ENCODE peak calls at places on chromosomes 7 and 10, in seven cellular contexts. One of them, this sample, is unnamed.

GRCh38 chr10:102421645-102422585 is 1.3 kb downstream of the FBXL15 start:
- DNase-seq in neuronal stem cell: no peak
- DNase-seq in brain microvascular endothelial cell: no peak
- DNase-seq in esophagus squamous epithelium: no peak
- DNase-seq in kidney: peak; percentile 88
- DNase-seq in upper lobe of right lung: peak; percentile 88
- DNase-seq in tibial artery: no peak
- DNase-seq in this sample: peak; percentile 88

GRCh38 chr10:4246881-4247358 is 461.9 kb upstream of the KLF6 start:
- DNase-seq in neuronal stem cell: no peak
- DNase-seq in brain microvascular endothelial cell: peak; percentile 85
- DNase-seq in esophagus squamous epithelium: no peak
- DNase-seq in kidney: no peak
- DNase-seq in upper lobe of right lung: no peak
- DNase-seq in tibial artery: no peak
- DNase-seq in this sample: no peak

GRCh38 chr10:50594012-50594411 is 29.7 kb downstream of the SGMS1 start:
- DNase-seq in neuronal stem cell: no peak
- DNase-seq in brain microvascular endothelial cell: peak; percentile 73
- DNase-seq in esophagus squamous epithelium: no peak
- DNase-seq in kidney: no peak
- DNase-seq in upper lobe of right lung: no peak
- DNase-seq in tibial artery: no peak
- DNase-seq in this sample: no peak

GRCh38 chr7:27141591-27142561 is 1.6 kb downstream of the HOXA5 start:
- DNase-seq in neuronal stem cell: no peak
- DNase-seq in brain microvascular endothelial cell: no peak
- DNase-seq in esophagus squamous epithelium: no peak
- DNase-seq in kidney: peak; percentile 50
- DNase-seq in upper lobe of right lung: no peak
- DNase-seq in tibial artery: peak; percentile 60
- DNase-seq in this sample: peak; percentile 68

GRCh38 chr10:97895915-97896314 is 46.3 kb downstream of the GOLGA7B start:
- DNase-seq in neuronal stem cell: no peak
- DNase-seq in brain microvascular endothelial cell: no peak
- DNase-seq in esophagus squamous epithelium: no peak
- DNase-seq in kidney: no peak
- DNase-seq in upper lobe of right lung: no peak
- DNase-seq in tibial artery: no peak
- DNase-seq in this sample: peak; percentile 49

GRCh38 chr10:14742815-14743214 is 31.9 kb downstream of the FAM107B start:
- DNase-seq in neuronal stem cell: no peak
- DNase-seq in brain microvascular endothelial cell: no peak
- DNase-seq in esophagus squamous epithelium: no peak
- DNase-seq in kidney: no peak
- DNase-seq in upper lobe of right lung: no peak
- DNase-seq in tibial artery: no peak
- DNase-seq in this sample: no peak

GRCh38 chr7:121083790-121084251 is 95.3 kb downstream of the CPED1 start:
- DNase-seq in neuronal stem cell: no peak
- DNase-seq in brain microvascular endothelial cell: no peak
- DNase-seq in esophagus squamous epithelium: no peak
- DNase-seq in kidney: no peak
- DNase-seq in upper lobe of right lung: no peak
- DNase-seq in tibial artery: no peak
- DNase-seq in this sample: no peak

GRCh38 chr10:33280217-33280616 is 54.2 kb downstream of the NRP1 start:
- DNase-seq in neuronal stem cell: no peak
- DNase-seq in brain microvascular endothelial cell: no peak
- DNase-seq in esophagus squamous epithelium: no peak
- DNase-seq in kidney: no peak
- DNase-seq in upper lobe of right lung: no peak
- DNase-seq in tibial artery: no peak
- DNase-seq in this sample: no peak

GRCh38 chr7:6475433-6476186 is 27.9 kb upstream of the DAGLB start:
- DNase-seq in neuronal stem cell: no peak
- DNase-seq in brain microvascular endothelial cell: no peak
- DNase-seq in esophagus squamous epithelium: no peak
- DNase-seq in kidney: no peak
- DNase-seq in upper lobe of right lung: no peak
- DNase-seq in tibial artery: no peak
- DNase-seq in this sample: no peak

GRCh38 chr7:1785839-1786238 is 115.8 kb downstream of the ELFN1 start:
- DNase-seq in neuronal stem cell: no peak
- DNase-seq in brain microvascular endothelial cell: no peak
- DNase-seq in esophagus squamous epithelium: no peak
- DNase-seq in kidney: no peak
- DNase-seq in upper lobe of right lung: no peak
- DNase-seq in tibial artery: no peak
- DNase-seq in this sample: no peak

GRCh38 chr10:79078367-79079073 is 9.8 kb downstream of the ZMIZ1 start:
- DNase-seq in neuronal stem cell: no peak
- DNase-seq in brain microvascular endothelial cell: no peak
- DNase-seq in esophagus squamous epithelium: no peak
- DNase-seq in kidney: no peak
- DNase-seq in upper lobe of right lung: no peak
- DNase-seq in tibial artery: no peak
- DNase-seq in this sample: no peak

GRCh38 chr7:148535227-148535626 is 55.3 kb upstream of the C7orf33 start:
- DNase-seq in neuronal stem cell: no peak
- DNase-seq in brain microvascular endothelial cell: no peak
- DNase-seq in esophagus squamous epithelium: no peak
- DNase-seq in kidney: no peak
- DNase-seq in upper lobe of right lung: no peak
- DNase-seq in tibial artery: no peak
- DNase-seq in this sample: peak; percentile 71

GRCh38 chr7:2775376-2775775 is 68.7 kb downstream of the GNA12 start:
- DNase-seq in neuronal stem cell: no peak
- DNase-seq in brain microvascular endothelial cell: no peak
- DNase-seq in esophagus squamous epithelium: no peak
- DNase-seq in kidney: no peak
- DNase-seq in upper lobe of right lung: no peak
- DNase-seq in tibial artery: no peak
- DNase-seq in this sample: no peak

GRCh38 chr7:46658281-46658680 is 737.2 kb upstream of the IGFBP3 start:
- DNase-seq in neuronal stem cell: no peak
- DNase-seq in brain microvascular endothelial cell: no peak
- DNase-seq in esophagus squamous epithelium: no peak
- DNase-seq in kidney: no peak
- DNase-seq in upper lobe of right lung: no peak
- DNase-seq in tibial artery: no peak
- DNase-seq in this sample: no peak

GRCh38 chr7:36686499-36686898 is 37.8 kb downstream of the AOAH start:
- DNase-seq in neuronal stem cell: no peak
- DNase-seq in brain microvascular endothelial cell: peak; percentile 32
- DNase-seq in esophagus squamous epithelium: no peak
- DNase-seq in kidney: no peak
- DNase-seq in upper lobe of right lung: no peak
- DNase-seq in tibial artery: no peak
- DNase-seq in this sample: no peak

GRCh38 chr7:39987641-39988347 is 37.7 kb downstream of the CDK13 start:
- DNase-seq in neuronal stem cell: no peak
- DNase-seq in brain microvascular endothelial cell: no peak
- DNase-seq in esophagus squamous epithelium: no peak
- DNase-seq in kidney: no peak
- DNase-seq in upper lobe of right lung: no peak
- DNase-seq in tibial artery: no peak
- DNase-seq in this sample: no peak

GRCh38 chr7:34747842-34748241 is 89.8 kb downstream of the NPSR1 start:
- DNase-seq in neuronal stem cell: no peak
- DNase-seq in brain microvascular endothelial cell: no peak
- DNase-seq in esophagus squamous epithelium: no peak
- DNase-seq in kidney: no peak
- DNase-seq in upper lobe of right lung: no peak
- DNase-seq in tibial artery: no peak
- DNase-seq in this sample: no peak

GRCh38 chr10:65341323-65341922 is 1584.4 kb upstream of the LRRTM3 start:
- DNase-seq in neuronal stem cell: no peak
- DNase-seq in brain microvascular endothelial cell: peak; percentile 83
- DNase-seq in esophagus squamous epithelium: no peak
- DNase-seq in kidney: no peak
- DNase-seq in upper lobe of right lung: no peak
- DNase-seq in tibial artery: no peak
- DNase-seq in this sample: no peak

GRCh38 chr7:46220066-46220630 is 299.1 kb upstream of the IGFBP3 start:
- DNase-seq in neuronal stem cell: no peak
- DNase-seq in brain microvascular endothelial cell: no peak
- DNase-seq in esophagus squamous epithelium: no peak
- DNase-seq in kidney: peak; percentile 76
- DNase-seq in upper lobe of right lung: no peak
- DNase-seq in tibial artery: no peak
- DNase-seq in this sample: no peak

GRCh38 chr7:47008461-47008860 is 573.5 kb downstream of the TNS3 start:
- DNase-seq in neuronal stem cell: no peak
- DNase-seq in brain microvascular endothelial cell: peak; percentile 6
- DNase-seq in esophagus squamous epithelium: no peak
- DNase-seq in kidney: no peak
- DNase-seq in upper lobe of right lung: no peak
- DNase-seq in tibial artery: no peak
- DNase-seq in this sample: no peak

DNA sequence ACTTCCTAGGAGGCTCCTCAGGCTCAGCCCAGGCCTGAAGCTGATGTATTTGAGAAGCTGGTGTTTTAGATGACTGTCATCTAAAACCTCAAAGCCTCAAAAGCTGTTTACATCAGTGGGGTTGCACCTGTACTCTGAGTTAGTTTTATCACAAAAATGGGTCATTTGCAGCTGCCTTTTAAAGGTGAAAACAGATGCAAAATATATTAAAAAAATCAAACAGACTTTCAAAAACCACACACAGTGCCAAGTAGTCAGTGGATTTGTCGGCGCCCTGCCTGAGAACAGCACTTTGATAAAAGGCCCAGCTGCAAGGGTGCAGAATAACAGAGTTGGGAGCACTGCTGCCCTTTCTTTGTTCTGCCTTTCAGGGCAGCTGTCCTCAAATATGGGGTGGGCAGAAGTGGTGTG is 103.0 kb downstream of the VOPP1 start:
- DNase-seq in neuronal stem cell: no peak
- DNase-seq in brain microvascular endothelial cell: no peak
- DNase-seq in esophagus squamous epithelium: no peak
- DNase-seq in kidney: no peak
- DNase-seq in upper lobe of right lung: no peak
- DNase-seq in tibial artery: no peak
- DNase-seq in this sample: no peak
- H3K4me3 ChIP-seq in neuronal stem cell: no peak overlapping the region
- H3K4me3 ChIP-seq in brain microvascular endothelial cell: no peak overlapping the region
- H3K4me3 ChIP-seq in esophagus squamous epithelium: no peak overlapping the region
- H3K4me3 ChIP-seq in kidney: no peak overlapping the region
- H3K4me3 ChIP-seq in upper lobe of right lung: no peak overlapping the region
- H3K4me3 ChIP-seq in tibial artery: no peak overlapping the region
- H3K4me3 ChIP-seq in this sample: no peak overlapping the region

GRCh38 chr7:20197837-20198236 is 19.3 kb downstream of the MACC1 start:
- DNase-seq in neuronal stem cell: no peak
- DNase-seq in brain microvascular endothelial cell: no peak
- DNase-seq in esophagus squamous epithelium: no peak
- DNase-seq in kidney: no peak
- DNase-seq in upper lobe of right lung: no peak
- DNase-seq in tibial artery: no peak
- DNase-seq in this sample: no peak

GRCh38 chr7:20200361-20200760 is 16.8 kb downstream of the MACC1 start:
- DNase-seq in neuronal stem cell: no peak
- DNase-seq in brain microvascular endothelial cell: no peak
- DNase-seq in esophagus squamous epithelium: no peak
- DNase-seq in kidney: no peak
- DNase-seq in upper lobe of right lung: no peak
- DNase-seq in tibial artery: no peak
- DNase-seq in this sample: no peak

GRCh38 chr7:20200965-20201364 is 16.2 kb downstream of the MACC1 start:
- DNase-seq in neuronal stem cell: no peak
- DNase-seq in brain microvascular endothelial cell: no peak
- DNase-seq in esophagus squamous epithelium: no peak
- DNase-seq in kidney: no peak
- DNase-seq in upper lobe of right lung: no peak
- DNase-seq in tibial artery: no peak
- DNase-seq in this sample: no peak

GRCh38 chr7:20198295-20198694 is 18.9 kb downstream of the MACC1 start:
- DNase-seq in neuronal stem cell: no peak
- DNase-seq in brain microvascular endothelial cell: no peak
- DNase-seq in esophagus squamous epithelium: no peak
- DNase-seq in kidney: no peak
- DNase-seq in upper lobe of right lung: no peak
- DNase-seq in tibial artery: no peak
- DNase-seq in this sample: no peak

GRCh38 chr7:20199015-20199737 is 18.0 kb downstream of the MACC1 start:
- DNase-seq in neuronal stem cell: no peak
- DNase-seq in brain microvascular endothelial cell: peak; percentile 92
- DNase-seq in esophagus squamous epithelium: no peak
- DNase-seq in kidney: peak; percentile 81
- DNase-seq in upper lobe of right lung: peak; percentile 78
- DNase-seq in tibial artery: peak; percentile 68
- DNase-seq in this sample: peak; percentile 76
- H3K4me3 ChIP-seq in neuronal stem cell: no peak overlapping the region
- H3K4me3 ChIP-seq in brain microvascular endothelial cell: no peak overlapping the region
- H3K4me3 ChIP-seq in esophagus squamous epithelium: no peak overlapping the region
- H3K4me3 ChIP-seq in kidney: no peak overlapping the region
- H3K4me3 ChIP-seq in upper lobe of right lung: no peak overlapping the region
- H3K4me3 ChIP-seq in tibial artery: no peak overlapping the region
- H3K4me3 ChIP-seq in this sample: no peak overlapping the region

GRCh38 chr10:90930070-90930837 is 9.4 kb upstream of the ANKRD1 start:
- DNase-seq in neuronal stem cell: peak; percentile 27
- DNase-seq in brain microvascular endothelial cell: peak; percentile 72
- DNase-seq in esophagus squamous epithelium: no peak
- DNase-seq in kidney: peak; percentile 73
- DNase-seq in upper lobe of right lung: no peak
- DNase-seq in tibial artery: no peak
- DNase-seq in this sample: no peak
- H3K4me3 ChIP-seq in neuronal stem cell: no peak overlapping the region
- H3K4me3 ChIP-seq in brain microvascular endothelial cell: no peak overlapping the region
- H3K4me3 ChIP-seq in esophagus squamous epithelium: no peak overlapping the region
- H3K4me3 ChIP-seq in kidney: no peak overlapping the region
- H3K4me3 ChIP-seq in upper lobe of right lung: no peak overlapping the region
- H3K4me3 ChIP-seq in tibial artery: peak overlapping the region; percentile 18
- H3K4me3 ChIP-seq in this sample: no peak overlapping the region

GRCh38 chr10:26446258-26446657 is 8.1 kb downstream of the APBB1IP start:
- DNase-seq in neuronal stem cell: no peak
- DNase-seq in brain microvascular endothelial cell: no peak
- DNase-seq in esophagus squamous epithelium: no peak
- DNase-seq in kidney: no peak
- DNase-seq in upper lobe of right lung: no peak
- DNase-seq in tibial artery: no peak
- DNase-seq in this sample: no peak
- H3K4me3 ChIP-seq in neuronal stem cell: no peak overlapping the region
- H3K4me3 ChIP-seq in brain microvascular endothelial cell: no peak overlapping the region
- H3K4me3 ChIP-seq in esophagus squamous epithelium: no peak overlapping the region
- H3K4me3 ChIP-seq in kidney: no peak overlapping the region
- H3K4me3 ChIP-seq in upper lobe of right lung: no peak overlapping the region
- H3K4me3 ChIP-seq in tibial artery: no peak overlapping the region
- H3K4me3 ChIP-seq in this sample: no peak overlapping the region